ENCODE peak calls at places on chromosomes 7 and 10, in five cellular contexts. U, O, X, M and V are unnamed samples.

GRCh38 chr7:83161851-83162401 is 758 bp downstream of the PCLO start:
- DNase-seq in U (no peak), M (no peak), X (no peak), O (no peak), V (no peak)

GRCh38 chr7:68269410-68269809 is 1272.8 kb downstream of the TYW1 start:
- DNase-seq in X (no peak), O (no peak), M (no peak), U (no peak), V (no peak)

GRCh38 chr10:9957352-9957751 is 1060.3 kb upstream of the CELF2 start:
- DNase-seq in X (no peak), M (no peak), U (no peak), O (no peak), V (no peak)

GRCh38 chr7:162583-163297 is 29.6 kb upstream of the FAM20C start:
- DNase-seq in U (no peak), O (no peak), X (no peak), M (no peak), V (no peak)

GRCh38 chr7:37480642-37481041 is 32.0 kb upstream of the ELMO1 start:
- DNase-seq in X (no peak), O (no peak), U (no peak), M (peak; percentile 4), V (no peak)

GRCh38 chr7:4226166-4226857 is 455.8 kb upstream of the FOXK1 start:
- DNase-seq in U (no peak), X (no peak), O (no peak), M (no peak), V (no peak)

GRCh38 chr7:130293521-130293920 is 560 bp downstream of the CPA4 start:
- DNase-seq in U (no peak), O (peak; percentile 22), M (no peak), X (no peak), V (no peak)

GRCh38 chr10:93393231-93393630 is 88.9 kb downstream of the MYOF start:
- DNase-seq in M (no peak), O (no peak), X (no peak), U (no peak), V (no peak)

GRCh38 chr7:46695045-46695708 is 774.1 kb upstream of the IGFBP3 start:
- DNase-seq in U (no peak), M (no peak), X (no peak), O (no peak), V (no peak)

GRCh38 chr7:127252380-127252718 is 392 bp downstream of the GRM8 start:
- DNase-seq in M (no peak), O (no peak), U (no peak), X (no peak), V (no peak)

GRCh38 chr10:86304436-86304835 is 62.2 kb downstream of the GRID1 start:
- DNase-seq in M (no peak), O (no peak), X (peak; percentile 40), U (no peak), V (no peak)

GRCh38 chr7:66198956-66199355 is 6.2 kb upstream of the TPST1 start:
- DNase-seq in U (no peak), M (no peak), X (peak; percentile 27), O (no peak), V (no peak)

GRCh38 chr10:822661-823367 is 108.7 kb downstream of the LARP4B start:
- DNase-seq in M (no peak), U (no peak), X (no peak), O (peak; percentile 30), V (no peak)

GRCh38 chr7:28957064-28957821 is 887 bp downstream of the TRIL start:
- DNase-seq in M (no peak), U (peak; percentile 30), O (no peak), X (no peak), V (peak; percentile 23)

GRCh38 chr10:373516-374309 is 238.5 kb downstream of the ZMYND11 start:
- DNase-seq in U (peak; percentile 25), O (no peak), M (no peak), X (peak; percentile 83), V (no peak)

GRCh38 chr10:9009505-9009904 is 955.0 kb downstream of the GATA3 start:
- DNase-seq in O (no peak), U (no peak), X (no peak), M (no peak), V (no peak)

GRCh38 chr7:70489808-70490207 is 642.1 kb upstream of the GALNT17 start:
- DNase-seq in O (no peak), U (no peak), X (no peak), M (no peak), V (no peak)

GRCh38 chr7:147861945-147862344 is 728.6 kb upstream of the C7orf33 start:
- DNase-seq in M (no peak), U (no peak), X (no peak), O (no peak), V (no peak)

GRCh38 chr7:128790297-128791037 is 1.3 kb upstream of the CCDC136 start:
- DNase-seq in O (no peak), U (no peak), X (no peak), M (no peak), V (no peak)

GRCh38 chr10:132507467-132507955 is 30.1 kb upstream of the INPP5A start:
- DNase-seq in M (no peak), U (no peak), O (no peak), X (no peak), V (no peak)

GRCh38 chr7:129295015-129295423 is 70.2 kb downstream of the AHCYL2 start:
- DNase-seq in U (no peak), M (peak; percentile 22), O (no peak), X (no peak), V (no peak)

GRCh38 chr10:83492004-83492403 is 647.3 kb upstream of the GHITM start:
- DNase-seq in U (no peak), O (no peak), X (no peak), M (no peak), V (no peak)

GRCh38 chr10:74755273-74755672 is 71.1 kb upstream of the KAT6B start:
- DNase-seq in X (peak; percentile 3), O (no peak), U (no peak), M (no peak), V (no peak)

GRCh38 chr10:74752371-74752990 is 73.9 kb upstream of the KAT6B start:
- DNase-seq in U (no peak), M (no peak), O (no peak), X (peak; percentile 31), V (no peak)

GRCh38 chr10:74750848-74751274 is 75.5 kb upstream of the KAT6B start:
- DNase-seq in M (no peak), U (no peak), X (peak; percentile 44), O (no peak), V (peak; percentile 43)

GRCh38 chr10:74754397-74754796 is 72.0 kb upstream of the KAT6B start:
- DNase-seq in O (no peak), M (no peak), X (peak; percentile 7), U (no peak), V (no peak)

DNA sequence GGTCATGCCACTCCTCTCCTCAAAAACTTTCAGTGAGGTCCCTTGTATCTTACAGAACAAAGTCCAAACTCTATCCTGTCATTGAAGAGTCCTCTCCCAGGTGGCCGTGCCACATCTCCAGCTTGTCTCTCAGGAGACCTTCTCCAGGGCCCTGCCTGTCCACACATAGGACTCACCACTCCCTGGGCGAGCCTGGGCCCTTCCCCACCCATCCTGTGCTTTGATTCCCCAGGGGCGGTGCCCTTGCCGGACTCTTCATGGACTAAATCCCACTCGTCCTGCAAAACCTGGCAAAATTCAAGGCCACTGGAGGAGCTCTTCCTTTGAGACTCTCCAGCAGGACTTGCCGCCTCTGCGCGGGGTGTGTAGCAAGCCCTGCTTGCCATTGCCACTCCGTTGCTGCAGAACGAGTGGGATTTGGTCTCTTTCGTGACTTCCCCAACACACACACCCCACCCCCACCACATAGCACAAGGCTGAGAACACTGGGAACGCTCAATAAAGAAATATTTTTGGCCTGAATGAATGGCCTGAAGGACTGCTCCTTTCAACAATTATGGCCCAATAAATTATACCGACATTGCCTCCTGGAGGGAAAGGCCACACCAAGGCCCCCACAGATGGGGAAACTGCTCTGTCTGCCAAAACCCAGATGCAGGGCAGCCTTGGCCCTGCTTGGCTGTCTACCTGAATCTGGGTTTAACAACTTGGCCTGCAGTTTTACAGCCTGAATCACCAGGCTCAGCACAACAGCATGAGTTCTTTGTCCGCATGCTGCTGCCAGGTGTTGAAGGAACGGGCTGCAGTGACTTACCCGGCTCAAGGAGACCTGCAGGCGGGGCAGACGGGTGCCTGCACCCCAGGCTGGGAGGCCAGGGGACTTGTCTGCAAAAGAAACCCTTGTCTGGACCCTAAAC is 72.8 kb upstream of the KAT6B start:
- DNase-seq in M (no peak), O (no peak), X (peak; percentile 59), U (peak; percentile 15), V (no peak)
- TF ChIP-seq CTCF in M (no peak), O (no peak), X (no peak), U (no peak), V (no peak)

GRCh38 chr10:129968020-129968861 is 4.2 kb upstream of the EBF3 start:
- DNase-seq in O (no peak), X (peak; percentile 60), M (no peak), U (no peak), V (no peak)

GRCh38 chr10:129966370-129966769 is 2.3 kb upstream of the EBF3 start:
- DNase-seq in U (no peak), M (no peak), X (no peak), O (no peak), V (no peak)

GRCh38 chr10:129965940-129966339 is 1.9 kb upstream of the EBF3 start:
- DNase-seq in X (no peak), M (no peak), O (no peak), U (no peak), V (no peak)

GRCh38 chr10:129967579-129968019 is 3.5 kb upstream of the EBF3 start:
- DNase-seq in O (no peak), U (no peak), X (peak; percentile 49), M (no peak), V (no peak)

GRCh38 chr10:129966831-129967578 is 2.9 kb upstream of the EBF3 start:
- DNase-seq in O (no peak), M (no peak), X (peak; percentile 53), U (no peak), V (no peak)
- TF ChIP-seq CTCF in O (no peak), M (no peak), X (no peak), U (no peak), V (no peak)

DNA sequence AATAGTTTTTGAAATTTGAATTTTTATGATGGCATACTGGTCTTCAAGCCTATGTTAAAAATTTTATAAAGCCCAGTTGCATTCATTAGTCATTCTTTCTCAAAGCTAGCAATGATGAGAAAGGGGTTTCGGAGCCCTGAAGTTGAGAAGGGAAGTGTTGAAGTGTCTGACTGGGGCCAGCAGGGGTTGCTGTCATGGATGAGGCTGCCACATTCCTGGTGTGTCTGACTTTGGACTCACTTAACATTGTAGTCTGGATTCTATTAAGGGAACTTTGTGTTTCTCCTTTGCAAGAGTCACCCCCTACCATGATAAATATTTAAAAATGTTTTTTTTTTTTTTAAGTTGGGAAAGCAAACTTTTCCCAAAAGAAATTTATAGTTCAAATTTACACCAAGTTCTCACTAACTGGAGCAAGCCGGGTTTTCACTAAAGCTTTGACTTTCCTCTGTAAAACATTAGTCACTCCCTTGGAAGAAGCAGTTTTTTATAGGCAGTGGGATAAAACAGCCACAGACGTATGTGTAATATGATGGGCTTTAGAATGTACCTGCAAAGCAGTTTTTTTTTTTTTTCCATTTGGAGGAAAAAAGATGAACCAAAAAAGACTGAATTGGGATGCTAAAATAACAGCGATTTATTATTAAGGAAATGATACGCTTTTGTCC is 243.6 kb downstream of the TWIST1 start:
- DNase-seq in O (no peak), X (no peak), M (peak; percentile 16), U (no peak), V (no peak)
- TF ChIP-seq CTCF in O (no peak), X (no peak), M (peak; percentile 18), U (no peak), V (no peak)

DNA sequence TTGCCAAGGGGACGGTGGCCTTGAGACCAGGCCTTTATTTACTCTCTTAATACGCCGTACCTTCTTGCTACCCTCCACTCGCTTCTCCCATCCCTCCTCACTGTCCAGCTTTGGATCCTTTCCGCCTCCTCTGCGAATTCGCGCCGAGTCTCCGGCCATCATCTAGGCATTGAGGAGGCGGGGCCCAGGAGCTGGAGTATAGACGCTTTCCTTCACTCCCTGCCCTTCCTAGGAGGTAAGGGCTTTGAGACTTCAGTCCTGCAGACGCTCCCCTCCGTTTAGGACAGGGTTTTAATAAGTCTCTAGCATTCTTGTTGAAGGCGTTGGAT is 538 bp downstream of the TFAM start:
- DNase-seq in M (peak; percentile 49), O (no peak), U (peak; percentile 42), X (no peak), V (peak; percentile 28)
- TF ChIP-seq CTCF in M (no peak), O (no peak), U (no peak), X (no peak), V (no peak)